ENCODE peak calls at places on chromosomes 16 and 17, in eight cellular contexts. C is H1, S is A549, Q is H54, O is lower leg skin, H is HCT116, B is body of pancreas, T is right lobe of liver. V is an unnamed sample.

GRCh38 chr17:15945493-15946209 is 721 bp downstream of the ADORA2B start:
- DNase-seq in C (peak; percentile 56), S (peak; percentile 51), Q (no peak), O (no peak), H (no peak), B (peak; percentile 23), T (no peak), V (peak; percentile 48)

GRCh38 chr16:56360117-56361008 is 65.0 kb downstream of the AMFR start:
- DNase-seq in C (peak; percentile 36), S (no peak), Q (no peak), O (peak; percentile 82), H (no peak), B (no peak), T (no peak), V (no peak)

GRCh38 chr17:34683390-34683789 is 104.0 kb downstream of the TMEM132E start:
- DNase-seq in C (no peak), S (no peak), Q (no peak), O (peak; percentile 52), H (no peak), B (no peak), T (no peak), V (no peak)

GRCh38 chr16:86031141-86031678 is 132.2 kb downstream of the IRF8 start:
- DNase-seq in C (no peak), S (no peak), Q (no peak), O (peak; percentile 56), H (no peak), B (no peak), T (no peak), V (no peak)

GRCh38 chr17:4043862-4044261 is 79.6 kb upstream of the ATP2A3 start:
- DNase-seq in C (no peak), S (no peak), Q (no peak), O (no peak), H (no peak), B (peak; percentile 39), T (no peak), V (no peak)

GRCh38 chr17:676965-677364 is 37.7 kb downstream of the VPS53 start:
- DNase-seq in C (no peak), S (no peak), Q (no peak), O (no peak), H (no peak), B (no peak), T (no peak), V (no peak)

GRCh38 chr16:11076259-11077018 is 132.1 kb downstream of the CLEC16A start:
- DNase-seq in C (no peak), S (no peak), Q (no peak), O (no peak), H (no peak), B (no peak), T (no peak), V (no peak)

GRCh38 chr17:78441271-78441986 is 63.0 kb downstream of the PGS1 start:
- DNase-seq in C (no peak), S (no peak), Q (no peak), O (no peak), H (no peak), B (no peak), T (no peak), V (no peak)

GRCh38 chr17:45581860-45582259 is 91.3 kb upstream of the PLEKHM1 start:
- DNase-seq in C (no peak), S (no peak), Q (no peak), O (no peak), H (no peak), B (no peak), T (no peak), V (peak; percentile 0)

GRCh38 chr17:45580914-45581313 is 90.4 kb upstream of the PLEKHM1 start:
- DNase-seq in C (no peak), S (no peak), Q (no peak), O (no peak), H (no peak), B (no peak), T (no peak), V (peak; percentile 19)

GRCh38 chr17:45579529-45580495 is 89.3 kb upstream of the PLEKHM1 start:
- DNase-seq in C (peak; percentile 63), S (no peak), Q (no peak), O (no peak), H (no peak), B (no peak), T (no peak), V (peak; percentile 20)

GRCh38 chr17:45578516-45579455 is 88.3 kb upstream of the PLEKHM1 start:
- DNase-seq in C (no peak), S (no peak), Q (no peak), O (no peak), H (no peak), B (no peak), T (no peak), V (peak; percentile 25)

GRCh38 chr17:45584092-45585036 is 93.8 kb upstream of the PLEKHM1 start:
- DNase-seq in C (peak; percentile 88), S (peak; percentile 84), Q (peak; percentile 75), O (peak; percentile 91), H (peak; percentile 39), B (peak; percentile 78), T (peak; percentile 84), V (peak; percentile 83)
- TF ChIP-seq POLR2A in C (peak; percentile 87), S (peak; percentile 47), Q (no peak), O (no peak), H (peak; percentile 67), B (no peak), T (no peak), V (peak; percentile 61)

GRCh38 chr17:28501421-28502284 is 4.5 kb upstream of the FOXN1 start:
- DNase-seq in C (no peak), S (no peak), Q (no peak), O (no peak), H (no peak), B (no peak), T (no peak), V (no peak)

GRCh38 chr17:28499684-28500357 is 6.3 kb upstream of the FOXN1 start:
- DNase-seq in C (no peak), S (no peak), Q (no peak), O (peak; percentile 82), H (no peak), B (no peak), T (no peak), V (no peak)

GRCh38 chr17:28499366-28499668 is 6.8 kb upstream of the FOXN1 start:
- DNase-seq in C (no peak), S (no peak), Q (no peak), O (no peak), H (no peak), B (peak; percentile 19), T (no peak), V (no peak)

GRCh38 chr17:28498652-28499365 is 7.3 kb upstream of the FOXN1 start:
- DNase-seq in C (no peak), S (no peak), Q (no peak), O (peak; percentile 77), H (no peak), B (no peak), T (no peak), V (no peak)

GRCh38 chr17:28500712-28501379 is 5.3 kb upstream of the FOXN1 start:
- DNase-seq in C (no peak), S (no peak), Q (no peak), O (no peak), H (no peak), B (no peak), T (no peak), V (peak; percentile 38)
- TF ChIP-seq POLR2A in C (no peak), S (no peak), Q (no peak), O (no peak), H (no peak), B (no peak), T (no peak), V (no peak)

GRCh38 chr16:67675579-67675935 is 8.9 kb downstream of the C16orf86 start:
- DNase-seq in C (no peak), S (no peak), Q (no peak), O (no peak), H (no peak), B (no peak), T (no peak), V (no peak)

GRCh38 chr16:67674851-67675578 is 8.4 kb downstream of the C16orf86 start:
- DNase-seq in C (no peak), S (no peak), Q (peak; percentile 26), O (no peak), H (no peak), B (peak; percentile 23), T (peak; percentile 73), V (no peak)

GRCh38 chr16:67676939-67677338 is 10.3 kb downstream of the C16orf86 start:
- DNase-seq in C (no peak), S (no peak), Q (no peak), O (no peak), H (no peak), B (no peak), T (no peak), V (no peak)

GRCh38 chr16:67676516-67676915 is 9.9 kb downstream of the C16orf86 start:
- DNase-seq in C (no peak), S (no peak), Q (no peak), O (no peak), H (no peak), B (no peak), T (peak; percentile 28), V (no peak)

GRCh38 chr16:67675999-67676398 is 9.4 kb downstream of the C16orf86 start:
- DNase-seq in C (no peak), S (no peak), Q (no peak), O (no peak), H (no peak), B (no peak), T (no peak), V (no peak)
- TF ChIP-seq POLR2A in C (no peak), S (no peak), Q (no peak), O (no peak), H (no peak), B (no peak), T (no peak), V (no peak)

GRCh38 chr17:8187517-8188407 is 2.2 kb downstream of the BORCS6 start:
- DNase-seq in C (peak; percentile 96), S (peak; percentile 97), Q (peak; percentile 76), O (peak; percentile 98), H (peak; percentile 99), B (peak; percentile 96), T (peak; percentile 86), V (peak; percentile 97)

GRCh38 chr17:8186446-8186786 is 3.6 kb downstream of the BORCS6 start:
- DNase-seq in C (no peak), S (no peak), Q (no peak), O (no peak), H (no peak), B (no peak), T (no peak), V (no peak)

GRCh38 chr17:8185580-8186445 is 4.2 kb downstream of the BORCS6 start:
- DNase-seq in C (peak; percentile 100), S (peak; percentile 77), Q (no peak), O (peak; percentile 99), H (no peak), B (peak; percentile 95), T (peak; percentile 87), V (peak; percentile 74)

GRCh38 chr17:8188408-8188839 is 1.6 kb downstream of the BORCS6 start:
- DNase-seq in C (no peak), S (no peak), Q (no peak), O (peak; percentile 87), H (no peak), B (no peak), T (no peak), V (no peak)

DNA sequence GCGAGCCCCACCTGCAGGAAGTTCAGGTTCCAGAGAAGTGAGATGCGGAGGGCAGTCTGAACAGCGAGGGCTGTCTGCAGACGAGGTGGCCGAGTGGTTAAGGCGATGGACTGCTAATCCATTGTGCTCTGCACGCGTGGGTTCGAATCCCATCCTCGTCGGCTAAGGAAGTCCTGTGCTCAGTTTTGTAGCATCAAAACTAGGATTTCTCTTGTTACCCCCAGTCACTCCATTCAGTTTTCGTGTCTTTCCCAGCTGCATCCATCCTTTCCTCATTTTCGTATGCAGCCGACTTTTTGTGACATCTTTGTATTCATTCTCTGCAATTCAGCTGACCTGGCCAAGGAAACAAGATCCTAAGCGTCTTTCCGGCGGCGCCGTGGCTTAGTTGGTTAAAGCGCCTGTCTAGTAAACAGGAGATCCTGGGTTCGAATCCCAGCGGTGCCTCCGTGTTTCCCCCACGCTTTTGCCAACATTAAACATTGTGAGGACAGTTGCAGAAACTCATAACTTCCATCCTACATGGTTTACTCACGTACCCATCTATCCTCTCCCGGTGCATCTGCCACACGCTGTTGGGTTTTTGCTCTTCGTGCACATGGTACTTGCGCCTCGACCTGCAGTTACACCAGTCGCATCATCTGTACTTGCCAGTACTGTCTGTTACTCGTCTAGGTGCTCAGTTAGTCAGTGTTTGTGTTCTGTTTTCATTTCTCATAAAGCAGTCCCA is 3.0 kb downstream of the BORCS6 start:
- DNase-seq in C (peak; percentile 100), S (peak; percentile 91), Q (peak; percentile 30), O (peak; percentile 98), H (peak; percentile 94), B (peak; percentile 95), T (peak; percentile 90), V (peak; percentile 88)
- TF ChIP-seq POLR2A in C (no peak), S (no peak), Q (no peak), O (no peak), H (no peak), B (no peak), T (no peak), V (no peak)

V was measured in NB4.